ENCODE peak calls at places on chromosome 5, in seven cellular contexts. Y is neural progenitor cell, A is mesendoderm, S is K562, K is GM23248, H is mesenchymal stem cell, D is MM.1S. T is an unnamed sample.

GRCh38 chr5:141330299-141331080 is at the start of gene PCDHGA1:
- DNase-seq in A (peak), D (peak), H (no peak), K (peak), Y (peak), S (peak), T (no peak)

GRCh38 chr5:132294728-132295504 is 722 bp downstream of the SLC22A4 start:
- DNase-seq in Y (peak), S (peak), H (peak), K (peak), D (peak), A (peak), T (peak)

GRCh38 chr5:177129206-177129605 is 4.4 kb upstream of the NSD1 start:
- DNase-seq in D (no peak), S (no peak), Y (no peak), H (no peak), K (no peak), A (no peak), T (no peak)

GRCh38 chr5:112555197-112555596 is 136.1 kb upstream of the EPB41L4A start:
- DNase-seq in D (no peak), A (no peak), Y (no peak), H (no peak), K (no peak), S (no peak), T (no peak)

GRCh38 chr5:82183828-82184227 is 94.3 kb downstream of the RPS23 start:
- DNase-seq in K (peak), A (no peak), H (peak), Y (no peak), S (no peak), D (no peak), T (peak)

GRCh38 chr5:149062371-149063016 is 368 bp downstream of the SH3TC2 start:
- DNase-seq in S (peak), K (peak), H (peak), Y (no peak), D (no peak), A (peak), T (peak)

GRCh38 chr5:178544166-178544834 is 45.9 kb downstream of the COL23A1 start:
- DNase-seq in K (no peak), D (no peak), H (no peak), Y (no peak), A (no peak), S (no peak), T (no peak)

GRCh38 chr5:105754056-105754455 is 1916.7 kb downstream of the EFNA5 start:
- DNase-seq in K (no peak), A (peak), D (no peak), S (no peak), H (no peak), Y (peak), T (peak)

GRCh38 chr5:58016329-58016728 is 443.6 kb downstream of the PLK2 start:
- DNase-seq in A (no peak), D (no peak), S (no peak), H (peak), K (peak), Y (peak), T (peak)

GRCh38 chr5:98173334-98173733 is 600.1 kb upstream of the RGMB start:
- DNase-seq in K (peak), Y (no peak), S (no peak), A (no peak), D (no peak), H (no peak), T (peak)

GRCh38 chr5:57450991-57451876 is 31.4 kb downstream of the ACTBL2 start:
- DNase-seq in Y (no peak), S (no peak), A (no peak), H (no peak), K (no peak), D (no peak), T (peak)

GRCh38 chr5:154038241-154038603 is 488 bp downstream of the FAM114A2 start:
- DNase-seq in K (peak), S (peak), Y (no peak), A (no peak), H (no peak), D (peak), T (no peak)

GRCh38 chr5:5221731-5222130 is 81.6 kb downstream of the ADAMTS16 start:
- DNase-seq in D (no peak), H (peak), A (no peak), Y (no peak), K (peak), S (no peak), T (peak)

GRCh38 chr5:65366655-65367054 is 115.1 kb downstream of the ADAMTS6 start:
- DNase-seq in S (no peak), H (no peak), A (no peak), Y (no peak), K (no peak), D (no peak), T (no peak)

GRCh38 chr5:168334161-168335094 is 43.0 kb downstream of the WWC1 start:
- DNase-seq in S (no peak), Y (peak), D (no peak), H (peak), A (peak), K (peak), T (peak)

GRCh38 chr5:93674138-93674537 is 67.3 kb downstream of the POU5F2 start:
- DNase-seq in K (no peak), H (no peak), D (no peak), S (no peak), A (peak), Y (no peak), T (no peak)

GRCh38 chr5:145830594-145830993 is 4.5 kb downstream of the PRELID2 start:
- DNase-seq in K (peak), H (peak), A (no peak), S (no peak), D (no peak), Y (no peak), T (peak)

GRCh38 chr5:150042459-150042858 is 41.9 kb downstream of the HMGXB3 start:
- DNase-seq in H (no peak), S (no peak), K (no peak), Y (no peak), A (no peak), D (no peak), T (no peak)

GRCh38 chr5:53361708-53362107 is 118.7 kb upstream of the FST start:
- DNase-seq in S (no peak), D (no peak), H (no peak), A (no peak), K (no peak), Y (no peak), T (no peak)

GRCh38 chr5:160470437-160471341 is 49.0 kb downstream of the PTTG1 start:
- DNase-seq in K (no peak), D (no peak), S (no peak), Y (no peak), H (no peak), A (no peak), T (peak)

GRCh38 chr5:35819656-35820055 is 37.0 kb upstream of the IL7R start:
- DNase-seq in Y (no peak), A (no peak), H (no peak), K (no peak), D (no peak), S (no peak), T (no peak)

GRCh38 chr5:179549973-179550510 is 312 bp upstream of the RUFY1 start:
- DNase-seq in S (peak), K (peak), D (no peak), Y (no peak), A (no peak), H (peak), T (peak)

GRCh38 chr5:80957031-80957761 is 3.0 kb upstream of the RASGRF2 start:
- DNase-seq in K (no peak), Y (no peak), S (no peak), A (peak), D (no peak), H (no peak), T (peak)

GRCh38 chr5:34957299-34957698 is 27.9 kb downstream of the DNAJC21 start:
- DNase-seq in D (no peak), Y (no peak), H (peak), A (no peak), K (peak), S (no peak), T (no peak)

GRCh38 chr5:148623741-148624140 is 30.6 kb downstream of the HTR4 start:
- DNase-seq in H (no peak), Y (no peak), K (no peak), A (no peak), D (no peak), S (peak), T (no peak)

GRCh38 chr5:177473461-177473991 is at the start of gene DBN1:
- DNase-seq in A (peak), S (peak), K (peak), Y (peak), D (no peak), H (peak), T (no peak)

GRCh38 chr5:141245250-141245717 is at the start of gene PCDHB15:
- DNase-seq in D (no peak), Y (peak), S (peak), K (peak), H (peak), A (peak), T (peak)

GRCh38 chr5:147949711-147950573 is 43.6 kb upstream of the C5orf46 start:
- DNase-seq in S (peak), Y (peak), D (peak), H (peak), K (peak), A (peak), T (peak)

GRCh38 chr5:102760815-102761214 is 5.7 kb downstream of the PAM start:
- DNase-seq in D (no peak), S (no peak), A (no peak), K (peak), Y (peak), H (peak), T (peak)

GRCh38 chr5:33523208-33523771 is 82.5 kb downstream of the TARS1 start:
- DNase-seq in A (no peak), H (no peak), S (no peak), Y (no peak), D (no peak), K (no peak), T (no peak)

GRCh38 chr5:146878471-146879172 is at the start of gene PPP2R2B:
- DNase-seq in A (peak), H (peak), S (no peak), K (peak), Y (peak), D (peak), T (peak)

GRCh38 chr5:132427285-132428146 is 58.0 kb downstream of the SLC22A5 start:
- DNase-seq in S (no peak), A (peak), K (peak), H (no peak), D (peak), Y (no peak), T (no peak)

DNA sequence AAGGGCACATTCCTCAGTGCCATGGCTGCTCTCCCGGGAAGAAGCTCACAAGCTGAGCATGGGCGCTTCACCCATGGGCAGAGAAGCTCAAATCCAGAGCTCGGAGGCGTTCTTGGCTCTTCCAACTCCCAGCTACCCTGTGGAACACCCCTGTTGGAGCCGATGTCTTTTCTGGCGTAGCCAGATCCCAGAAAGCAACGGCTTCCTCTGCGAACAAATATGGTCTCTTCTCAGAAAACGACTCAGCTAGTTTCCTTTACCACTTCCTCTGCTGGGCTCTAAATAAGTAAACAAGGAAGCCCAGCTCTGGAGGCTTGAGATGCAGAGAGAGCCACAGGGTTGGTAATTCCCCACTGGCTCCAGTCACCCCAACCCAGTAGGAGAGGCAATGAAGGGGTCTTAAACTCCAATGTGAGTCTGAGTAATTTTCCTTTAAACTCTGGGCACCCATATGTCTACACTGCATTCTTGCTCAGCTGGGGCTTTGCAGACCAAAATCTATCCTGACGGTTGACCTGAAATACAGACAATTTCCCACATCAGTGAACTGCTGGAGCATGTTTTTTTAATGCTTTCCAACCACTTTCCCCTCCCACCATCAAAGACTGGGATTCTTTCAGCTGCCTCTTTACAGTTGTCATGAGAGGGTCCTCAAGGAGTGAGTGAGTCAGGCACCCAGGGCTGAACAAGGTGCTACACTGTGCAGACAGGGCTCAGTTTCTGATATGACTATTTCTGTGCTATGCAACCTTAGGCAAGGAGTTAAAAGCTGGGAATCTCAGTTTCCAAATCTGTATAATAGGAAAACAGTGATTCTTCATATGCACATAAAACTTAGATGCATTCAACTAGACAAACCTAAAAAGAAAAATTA is at the start of gene LCP2:
- DNase-seq in K (no peak), Y (no peak), D (peak), H (no peak), S (no peak), A (no peak), T (no peak)
- H3K27ac ChIP-seq in K (no peak), Y (no peak), D (peak), H (no peak), S (peak), A (no peak), T (no peak)

DNA sequence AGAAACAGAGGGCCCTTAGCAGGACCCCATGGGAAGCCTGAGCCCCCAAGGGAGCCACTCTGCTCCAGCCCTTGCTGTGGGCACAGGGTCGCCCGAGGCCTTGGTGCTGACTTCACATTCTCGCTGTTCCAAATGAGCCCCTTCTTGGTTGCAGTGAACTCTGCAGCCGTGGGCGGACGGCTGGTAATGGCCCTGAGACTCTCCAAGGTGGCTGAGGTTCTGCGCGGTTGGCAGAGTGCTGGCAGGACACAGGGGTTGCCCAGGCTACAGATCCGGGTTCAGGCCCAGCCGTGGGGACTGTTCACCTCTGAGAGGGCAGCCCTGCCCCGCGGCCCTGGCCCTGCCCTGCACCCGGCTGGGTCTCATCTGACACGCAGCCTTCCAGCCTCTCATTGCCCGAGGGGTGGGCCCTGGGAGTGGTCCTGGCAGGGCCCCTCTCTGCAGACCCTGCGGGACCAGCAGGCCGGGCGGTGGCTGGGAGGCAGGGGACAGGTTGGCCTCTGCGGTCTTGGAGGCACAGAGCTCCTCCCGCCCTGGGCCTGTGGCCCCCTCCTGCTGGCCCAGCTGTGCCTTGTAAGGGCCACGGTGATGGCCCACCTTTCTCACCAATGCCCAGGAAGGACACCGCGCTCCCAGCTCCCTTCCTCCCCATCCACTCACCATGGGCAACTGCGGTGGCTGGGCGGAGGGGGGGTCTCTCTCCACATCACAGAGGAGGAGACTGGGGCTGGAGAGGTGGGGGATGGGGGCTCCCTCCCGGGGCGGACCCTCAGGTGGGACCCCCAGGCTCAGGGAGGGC is 51.6 kb downstream of the AHRR start:
- DNase-seq in Y (no peak), S (no peak), K (no peak), A (no peak), H (peak), D (no peak), T (peak)
- H3K9ac ChIP-seq in Y (no peak), S (no peak), K (peak), A (no peak), H (peak), D (no peak), T (peak)

GRCh38 chr5:1516615-1517601 is 6.9 kb downstream of the LPCAT1 start:
- DNase-seq in K (peak), H (peak), S (no peak), Y (no peak), D (no peak), A (peak), T (peak)
- H3K27ac ChIP-seq in K (peak), H (no peak), S (no peak), Y (no peak), D (peak), A (peak), T (peak)

DNA sequence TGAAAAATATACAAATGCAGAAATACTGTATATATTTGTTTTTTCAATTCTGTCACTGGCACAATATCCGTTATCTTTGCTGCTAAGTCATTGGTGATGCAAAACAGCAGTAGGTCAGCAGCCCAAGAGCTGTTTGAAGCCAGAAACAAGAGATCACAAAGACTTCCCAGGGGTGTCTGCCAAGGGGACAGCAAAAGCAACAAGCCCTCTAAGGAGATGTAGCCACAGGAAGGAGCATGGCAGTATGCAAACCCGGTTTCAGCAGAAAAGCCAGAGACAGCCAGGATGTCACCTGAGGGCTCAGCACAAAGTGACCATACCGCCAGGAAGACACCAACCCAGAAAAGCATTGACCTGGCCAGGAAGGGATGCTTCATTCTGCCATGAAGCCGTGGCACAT is 241.5 kb downstream of the ARRDC3 start:
- DNase-seq in Y (peak), K (no peak), S (no peak), A (peak), D (no peak), H (no peak), T (no peak)
- H3K9ac ChIP-seq in Y (no peak), K (no peak), S (no peak), A (no peak), D (no peak), H (no peak), T (no peak)